ENCODE peak calls at places on chromosomes 12 and 14, in four cellular contexts. W, T, Q and P are unnamed samples.

GRCh38 chr12:23950775-23951391 is 1.4 kb upstream of the SOX5 start:
- DNase-seq in W (peak; percentile 17), T (no peak), Q (peak; percentile 66), P (no peak)

GRCh38 chr14:40004871-40005503 is 572.8 kb upstream of the FBXO33 start:
- DNase-seq in W (no peak), T (no peak), Q (no peak), P (no peak)

GRCh38 chr12:129941646-129942045 is 37.8 kb upstream of the TMEM132D start:
- DNase-seq in W (no peak), T (no peak), Q (no peak), P (no peak)

GRCh38 chr14:71625175-71625574 is 307.1 kb upstream of the RGS6 start:
- DNase-seq in W (no peak), T (no peak), Q (no peak), P (no peak)

GRCh38 chr14:96069421-96069820 is 30.3 kb downstream of the C14orf132 start:
- DNase-seq in W (no peak), T (no peak), Q (no peak), P (no peak)

GRCh38 chr14:97177016-97177415 is 379.8 kb downstream of the VRK1 start:
- DNase-seq in W (no peak), T (peak; percentile 33), Q (peak; percentile 18), P (no peak)

GRCh38 chr14:58904771-58905170 is 267.0 kb downstream of the DACT1 start:
- DNase-seq in W (no peak), T (no peak), Q (no peak), P (no peak)

GRCh38 chr12:117803013-117803412 is 165.8 kb downstream of the KSR2 start:
- DNase-seq in W (no peak), T (no peak), Q (peak; percentile 71), P (no peak)

GRCh38 chr12:110592078-110592477 is 9.0 kb upstream of the PPTC7 start:
- DNase-seq in W (no peak), T (no peak), Q (no peak), P (no peak)

GRCh38 chr12:25495336-25496097 is 57.6 kb downstream of the LMNTD1 start:
- DNase-seq in W (peak; percentile 89), T (no peak), Q (peak; percentile 41), P (no peak)

GRCh38 chr12:51976376-51977160 is 25.1 kb downstream of the ACVR1B start:
- DNase-seq in W (peak; percentile 50), T (peak; percentile 52), Q (peak; percentile 92), P (no peak)

GRCh38 chr12:52521175-52521574 is 981 bp upstream of the KRT5 start:
- DNase-seq in W (no peak), T (no peak), Q (no peak), P (peak; percentile 6)

GRCh38 chr12:67651380-67651695 is 2.8 kb downstream of the DYRK2 start:
- DNase-seq in W (peak; percentile 59), T (peak; percentile 18), Q (peak; percentile 4), P (no peak)

GRCh38 chr14:49497725-49498348 is 88.3 kb downstream of the RPS29 start:
- DNase-seq in W (peak; percentile 74), T (peak; percentile 44), Q (peak; percentile 70), P (peak; percentile 58)

GRCh38 chr12:131425468-131425867 is 285.4 kb upstream of the SFSWAP start:
- DNase-seq in W (no peak), T (no peak), Q (no peak), P (no peak)

GRCh38 chr14:58151264-58151700 is 731 bp downstream of the ARMH4 start:
- DNase-seq in W (no peak), T (no peak), Q (peak; percentile 7), P (no peak)

GRCh38 chr14:66979083-66979974 is 209.9 kb upstream of the GARIN2 start:
- DNase-seq in W (no peak), T (no peak), Q (no peak), P (no peak)

GRCh38 chr12:59069481-59069880 is 149.2 kb upstream of the LRIG3 start:
- DNase-seq in W (no peak), T (no peak), Q (no peak), P (no peak)

GRCh38 chr14:31933716-31934115 is 143.4 kb upstream of the ARHGAP5 start:
- DNase-seq in W (peak; percentile 36), T (no peak), Q (no peak), P (no peak)

GRCh38 chr12:75998292-75999063 is 33.1 kb downstream of the PHLDA1 start:
- DNase-seq in W (no peak), T (no peak), Q (no peak), P (no peak)

GRCh38 chr14:100780646-100781355 is 45.1 kb upstream of the MEG3 start:
- DNase-seq in W (no peak), T (no peak), Q (no peak), P (no peak)

GRCh38 chr14:77508249-77508648 is 9.6 kb upstream of the ISM2 start:
- DNase-seq in W (peak; percentile 79), T (no peak), Q (peak; percentile 91), P (no peak)

GRCh38 chr14:98766818-98767217 is 505.2 kb downstream of the BCL11B start:
- DNase-seq in W (no peak), T (no peak), Q (no peak), P (no peak)

GRCh38 chr12:79046021-79046420 is 181.4 kb downstream of the SYT1 start:
- DNase-seq in W (no peak), T (no peak), Q (no peak), P (no peak)

GRCh38 chr12:100359248-100359647 is 2.4 kb downstream of the SLC17A8 start:
- DNase-seq in W (no peak), T (no peak), Q (no peak), P (no peak)

GRCh38 chr14:105314287-105315185 is at the start of gene PACS2:
- DNase-seq in W (peak; percentile 85), T (peak; percentile 95), Q (peak; percentile 46), P (peak; percentile 97)

GRCh38 chr14:24051162-24051788 is 534 bp upstream of the CARMIL3 start:
- DNase-seq in W (no peak), T (no peak), Q (no peak), P (peak; percentile 3)

GRCh38 chr14:46058964-46059580 is 592.5 kb downstream of the RPL10L start:
- DNase-seq in W (no peak), T (no peak), Q (no peak), P (no peak)

GRCh38 chr12:21416611-21417121 is 20.8 kb upstream of the PYROXD1 start:
- DNase-seq in W (peak; percentile 42), T (no peak), Q (peak; percentile 10), P (no peak)

GRCh38 chr14:105092124-105092911 is 27.1 kb upstream of the GPR132 start:
- DNase-seq in W (no peak), T (peak; percentile 49), Q (no peak), P (no peak)

GRCh38 chr14:103733651-103734050 is 18.0 kb downstream of the ZFYVE21 start:
- DNase-seq in W (no peak), T (no peak), Q (no peak), P (no peak)

GRCh38 chr12:12979731-12980259 is 20.3 kb downstream of the HEBP1 start:
- DNase-seq in W (peak; percentile 98), T (peak; percentile 73), Q (no peak), P (no peak)

GRCh38 chr14:96122496-96122895 is 82.1 kb upstream of the BDKRB2 start:
- DNase-seq in W (peak; percentile 90), T (no peak), Q (no peak), P (no peak)

GRCh38 chr14:89466460-89466859 is 49.4 kb upstream of the FOXN3 start:
- DNase-seq in W (no peak), T (no peak), Q (no peak), P (no peak)

GRCh38 chr14:94386085-94387031 is 2.0 kb downstream of the SERPINA1 start:
- DNase-seq in W (no peak), T (no peak), Q (no peak), P (no peak)

GRCh38 chr14:94389731-94390371 is 1.4 kb upstream of the SERPINA1 start:
- DNase-seq in W (no peak), T (no peak), Q (no peak), P (no peak)

GRCh38 chr14:94387051-94388026 is 1.1 kb downstream of the SERPINA1 start:
- DNase-seq in W (no peak), T (no peak), Q (no peak), P (no peak)

GRCh38 chr14:94388896-94389469 is 581 bp upstream of the SERPINA1 start:
- DNase-seq in W (no peak), T (no peak), Q (no peak), P (no peak)

DNA sequence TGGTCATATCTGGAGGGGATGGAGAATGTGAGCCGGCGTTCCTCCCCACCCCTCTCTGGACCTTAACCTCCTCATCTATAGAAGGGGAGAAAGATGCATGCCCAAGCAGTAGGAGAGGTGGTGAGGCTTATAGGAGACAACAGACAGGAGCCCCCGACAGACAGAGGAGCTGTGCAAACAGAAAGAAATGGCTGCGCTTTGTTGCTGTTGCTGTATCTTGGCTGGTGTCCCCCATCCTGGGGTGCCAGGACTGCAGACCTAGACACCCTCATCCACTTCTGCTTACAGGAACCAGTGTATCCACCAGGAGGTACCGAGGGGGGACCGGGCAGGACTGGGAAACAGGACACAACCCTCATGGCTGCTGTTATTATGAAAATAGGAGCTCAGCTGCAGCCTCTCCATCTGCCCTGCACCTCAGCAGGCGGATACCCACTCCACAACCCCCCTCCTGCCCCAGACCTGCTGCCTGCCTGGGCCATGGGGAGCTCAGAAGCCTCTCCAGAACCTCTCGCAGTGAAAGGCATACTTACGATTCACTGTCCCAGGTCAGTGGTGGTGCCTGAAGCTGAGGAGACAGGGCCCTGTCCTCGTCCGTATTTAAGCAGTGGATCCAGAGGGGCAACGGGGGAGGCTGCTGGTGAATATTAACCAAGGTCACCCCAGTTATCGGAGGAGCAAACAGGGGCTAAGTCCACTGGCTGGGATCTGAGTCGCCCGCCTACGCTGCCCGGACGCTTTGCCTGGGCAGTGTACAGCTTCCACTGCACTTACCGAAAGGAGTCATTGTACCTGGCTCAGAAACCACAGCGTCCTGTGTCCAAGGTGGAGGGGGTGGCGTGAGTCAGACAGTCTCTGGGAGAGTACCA is at the start of gene SERPINA1:
- DNase-seq in W (peak; percentile 44), T (no peak), Q (peak; percentile 96), P (no peak)
- TF ChIP-seq SMC3 in W (no peak), T (no peak), Q (no peak), P (no peak)

GRCh38 chr12:132506328-132506727 is 16.4 kb downstream of the FBRSL1 start:
- DNase-seq in W (no peak), T (no peak), Q (no peak), P (no peak)

GRCh38 chr12:132505852-132506219 is 15.9 kb downstream of the FBRSL1 start:
- DNase-seq in W (no peak), T (no peak), Q (no peak), P (no peak)

GRCh38 chr12:132507656-132508055 is 17.7 kb downstream of the FBRSL1 start:
- DNase-seq in W (no peak), T (no peak), Q (no peak), P (no peak)

GRCh38 chr12:132508248-132508740 is 18.3 kb downstream of the FBRSL1 start:
- DNase-seq in W (no peak), T (no peak), Q (no peak), P (no peak)

GRCh38 chr12:132506730-132507538 is 17.0 kb downstream of the FBRSL1 start:
- DNase-seq in W (peak; percentile 77), T (no peak), Q (no peak), P (peak; percentile 46)
- TF ChIP-seq MAZ in W (peak; percentile 84), T (no peak), Q (no peak), P (no peak)

GRCh38 chr14:75310295-75311059 is 31.8 kb downstream of the FOS start:
- DNase-seq in W (peak; percentile 86), T (peak; percentile 46), Q (no peak), P (no peak)
- TF ChIP-seq SMC3 in W (no peak), T (no peak), Q (no peak), P (no peak)

GRCh38 chr14:83827383-83827782 is 1702.6 kb upstream of the FLRT2 start:
- DNase-seq in W (peak; percentile 11), T (no peak), Q (no peak), P (no peak)
- TF ChIP-seq MAZ in W (no peak), T (no peak), Q (no peak), P (no peak)